ENCODE peak calls at places on chromosomes 13 and 19, in eight cellular contexts. V, Z, R, P, N, K, W and O are unnamed samples.

GRCh38 chr19:15247107-15248014 is 15.1 kb upstream of the EPHX3 start:
- DNase-seq in K (no peak), N (no peak), Z (no peak), W (no peak), P (no peak), V (no peak), R (no peak), O (no peak)

GRCh38 chr19:17263712-17264640 is 569 bp downstream of the USHBP1 start:
- DNase-seq in N (no peak), R (peak), Z (no peak), P (no peak), V (no peak), K (no peak), W (no peak), O (no peak)

GRCh38 chr13:31199527-31199848 is 287 bp upstream of the B3GLCT start:
- DNase-seq in W (no peak), K (no peak), V (no peak), N (no peak), P (no peak), Z (no peak), R (no peak), O (no peak)

GRCh38 chr19:9644472-9644871 is 23.4 kb upstream of the ZNF561 start:
- DNase-seq in Z (no peak), R (no peak), K (no peak), P (no peak), N (no peak), W (no peak), V (no peak), O (no peak)

GRCh38 chr19:34502582-34503545 is 21.3 kb downstream of the WTIP start:
- DNase-seq in N (no peak), R (peak), P (no peak), V (no peak), Z (peak), W (no peak), K (peak), O (peak)

GRCh38 chr19:55460670-55461258 is 678 bp downstream of the ISOC2 start:
- DNase-seq in W (peak), V (peak), K (peak), P (no peak), N (peak), Z (peak), R (peak), O (peak)

GRCh38 chr19:42246143-42246868 is 3.9 kb upstream of the GSK3A start:
- DNase-seq in V (no peak), W (no peak), R (peak), K (peak), P (no peak), N (peak), Z (peak), O (no peak)

GRCh38 chr19:46859637-46860124 is 1.1 kb upstream of the ARHGAP35 start:
- DNase-seq in W (no peak), P (no peak), R (no peak), N (peak), V (no peak), K (no peak), Z (peak), O (no peak)

GRCh38 chr19:48630289-48631036 is 6.7 kb downstream of the DBP start:
- DNase-seq in Z (peak), N (peak), P (no peak), K (peak), W (no peak), R (peak), V (no peak), O (peak)
- H3K4me3 ChIP-seq in Z (no peak), N (no peak), P (no peak), K (no peak), W (no peak), R (peak), V (no peak), O (no peak)

GRCh38 chr19:39084732-39085080 is 538 bp downstream of the ACP7 start:
- DNase-seq in W (no peak), P (no peak), R (no peak), V (no peak), Z (no peak), N (no peak), K (no peak), O (no peak)
- H3K4me3 ChIP-seq in W (no peak), P (no peak), R (peak), V (no peak), Z (no peak), N (no peak), K (peak), O (no peak)

GRCh38 chr13:97307882-97308624 is 85.9 kb downstream of the MBNL2 start:
- DNase-seq in P (no peak), V (no peak), R (no peak), K (peak), N (peak), Z (no peak), W (peak), O (no peak)

GRCh38 chr13:97306106-97306505 is 84.0 kb downstream of the MBNL2 start:
- DNase-seq in R (no peak), Z (no peak), K (no peak), N (no peak), V (no peak), P (no peak), W (no peak), O (no peak)

GRCh38 chr13:97307544-97307881 is 85.4 kb downstream of the MBNL2 start:
- DNase-seq in Z (no peak), W (no peak), K (no peak), N (no peak), P (no peak), V (no peak), R (no peak), O (no peak)

GRCh38 chr13:97306646-97307045 is 84.5 kb downstream of the MBNL2 start:
- DNase-seq in K (peak), P (no peak), W (no peak), R (no peak), N (no peak), V (no peak), Z (no peak), O (no peak)

DNA sequence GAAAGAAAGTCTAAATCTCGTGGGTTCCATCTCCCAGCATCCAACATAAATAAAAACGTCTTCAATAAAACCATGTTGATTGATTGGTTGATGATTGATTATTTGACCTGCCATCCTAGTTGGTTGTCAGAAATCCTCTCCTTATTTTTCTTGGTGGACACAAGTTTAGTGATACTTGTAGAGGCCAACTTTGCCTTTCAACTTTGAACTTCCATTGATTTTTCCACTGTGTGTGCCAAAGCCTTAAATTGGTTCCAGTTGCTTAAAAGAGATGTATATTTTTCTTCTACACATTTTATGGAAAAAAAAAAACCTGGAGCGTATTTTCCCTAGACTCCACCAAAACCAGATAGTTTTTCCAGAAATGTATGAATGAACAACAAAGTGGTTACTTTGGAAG is 85.0 kb downstream of the MBNL2 start:
- DNase-seq in V (no peak), K (no peak), P (no peak), W (no peak), N (no peak), R (no peak), Z (no peak), O (no peak)
- H3K4me3 ChIP-seq in V (no peak), K (no peak), P (no peak), W (no peak), N (no peak), R (no peak), Z (no peak), O (no peak)

GRCh38 chr19:11964496-11964857 is 363 bp upstream of the ZNF763 start:
- DNase-seq in V (no peak), Z (no peak), W (no peak), N (no peak), K (no peak), R (peak), P (no peak), O (no peak)

GRCh38 chr19:11964858-11965645 is at the start of gene ZNF763:
- DNase-seq in V (peak), W (peak), Z (peak), P (peak), R (peak), K (peak), N (peak), O (peak)

GRCh38 chr19:11963566-11964355 is 1.1 kb upstream of the ZNF763 start:
- DNase-seq in K (peak), W (peak), Z (peak), R (peak), P (peak), V (peak), N (peak), O (peak)
- H3K4me3 ChIP-seq in K (no peak), W (peak), Z (no peak), R (no peak), P (no peak), V (peak), N (no peak), O (no peak)

DNA sequence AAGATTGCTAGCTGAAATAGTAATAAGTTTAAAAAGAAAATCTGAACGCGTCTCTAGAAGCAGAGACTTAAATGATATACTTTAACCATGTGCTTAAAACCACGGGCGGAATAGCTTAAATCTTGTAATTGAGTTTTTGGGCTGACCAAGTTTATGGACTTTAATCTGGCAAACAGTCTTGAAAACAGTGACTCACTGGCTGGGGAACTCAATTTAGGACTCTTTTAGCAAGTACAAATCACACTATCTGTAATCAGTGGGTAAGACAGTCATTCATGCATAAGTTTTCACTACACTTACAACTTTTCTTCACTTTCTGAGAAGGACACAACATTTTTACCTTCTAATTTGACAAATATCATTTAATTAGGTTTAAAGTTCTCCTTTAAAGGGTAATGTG is 26.8 kb downstream of the ZNF627 start:
- DNase-seq in Z (no peak), K (peak), V (no peak), N (no peak), W (no peak), P (no peak), R (no peak), O (no peak)
- H3K4me3 ChIP-seq in Z (no peak), K (no peak), V (no peak), N (no peak), W (no peak), P (no peak), R (no peak), O (no peak)

GRCh38 chr19:23075031-23075733 is 41.6 kb upstream of the ZNF730 start:
- DNase-seq in Z (peak), K (peak), V (peak), W (peak), N (peak), P (no peak), R (peak), O (peak)

GRCh38 chr19:23065306-23065705 is 51.5 kb upstream of the ZNF730 start:
- DNase-seq in V (no peak), P (no peak), K (no peak), R (no peak), Z (no peak), N (no peak), W (no peak), O (no peak)

GRCh38 chr19:23070353-23070781 is 46.5 kb upstream of the ZNF730 start:
- DNase-seq in K (peak), N (peak), R (peak), Z (no peak), V (no peak), W (no peak), P (no peak), O (peak)

GRCh38 chr19:23071087-23071511 is 45.7 kb upstream of the ZNF730 start:
- DNase-seq in K (peak), V (no peak), Z (no peak), R (peak), W (no peak), N (peak), P (no peak), O (peak)
- H3K4me3 ChIP-seq in K (peak), V (no peak), Z (no peak), R (no peak), W (no peak), N (peak), P (no peak), O (no peak)